ENCODE peak calls at places on chromosomes 3 and 15, in five cellular contexts. O is A549, T is H9, Q is IMR-90, W is MM.1S. J is an unnamed sample.

GRCh38 chr15:101326026-101326315 is 30.9 kb upstream of the SNRPA1 start:
- DNase-seq in Q (no peak), W (no peak), O (no peak), T (no peak), J (no peak)

GRCh38 chr15:98745650-98746374 is 97.5 kb downstream of the IGF1R start:
- DNase-seq in T (no peak), Q (peak), W (no peak), O (no peak), J (no peak)

GRCh38 chr3:42839616-42840015 is 30.4 kb downstream of the ACKR2 start:
- DNase-seq in T (peak), O (peak), W (peak), Q (peak), J (no peak)

GRCh38 chr3:79534732-79535131 is 233.1 kb downstream of the ROBO1 start:
- DNase-seq in Q (no peak), W (peak), O (peak), T (no peak), J (no peak)

GRCh38 chr3:18732474-18732873 is 307.3 kb upstream of the SATB1 start:
- DNase-seq in W (no peak), Q (no peak), T (no peak), O (no peak), J (no peak)

GRCh38 chr3:189041482-189042090 is 130.2 kb upstream of the TPRG1 start:
- DNase-seq in W (peak), Q (peak), O (peak), T (peak), J (no peak)

GRCh38 chr3:150736903-150737832 is 25.8 kb downstream of the SIAH2 start:
- DNase-seq in Q (no peak), W (no peak), T (no peak), O (no peak), J (no peak)

GRCh38 chr3:174431717-174432116 is 427.4 kb upstream of the NAALADL2 start:
- DNase-seq in Q (peak), O (no peak), T (no peak), W (no peak), J (no peak)

GRCh38 chr3:157290761-157291160 is 130.8 kb upstream of the CCNL1 start:
- DNase-seq in W (no peak), T (no peak), O (no peak), Q (peak), J (no peak)

GRCh38 chr15:80818996-80819395 is 39.8 kb downstream of the CEMIP start:
- DNase-seq in W (no peak), O (no peak), Q (no peak), T (no peak), J (no peak)

GRCh38 chr3:128844502-128844901 is 34.9 kb upstream of the ACAD9 start:
- DNase-seq in Q (no peak), T (no peak), W (no peak), O (no peak), J (peak)

GRCh38 chr3:9965200-9965875 is 13.1 kb upstream of the PRRT3 start:
- DNase-seq in T (no peak), W (no peak), O (no peak), Q (no peak), J (no peak)

GRCh38 chr15:100712226-100712625 is 109.8 kb downstream of the ASB7 start:
- DNase-seq in O (no peak), W (no peak), Q (peak), T (no peak), J (no peak)

GRCh38 chr3:149534671-149535394 is 60.3 kb downstream of the TM4SF4 start:
- DNase-seq in W (no peak), Q (peak), O (peak), T (no peak), J (no peak)

GRCh38 chr15:45703670-45704328 is 69.0 kb downstream of the SQOR start:
- DNase-seq in T (peak), Q (no peak), O (no peak), W (no peak), J (no peak)

GRCh38 chr15:52682776-52683175 is 3.6 kb upstream of the ATOSA start:
- DNase-seq in W (peak), T (no peak), O (no peak), Q (no peak), J (no peak)

GRCh38 chr15:93035953-93036810 is 52.8 kb downstream of the RGMA start:
- DNase-seq in O (peak), Q (peak), W (peak), T (peak), J (no peak)

DNA sequence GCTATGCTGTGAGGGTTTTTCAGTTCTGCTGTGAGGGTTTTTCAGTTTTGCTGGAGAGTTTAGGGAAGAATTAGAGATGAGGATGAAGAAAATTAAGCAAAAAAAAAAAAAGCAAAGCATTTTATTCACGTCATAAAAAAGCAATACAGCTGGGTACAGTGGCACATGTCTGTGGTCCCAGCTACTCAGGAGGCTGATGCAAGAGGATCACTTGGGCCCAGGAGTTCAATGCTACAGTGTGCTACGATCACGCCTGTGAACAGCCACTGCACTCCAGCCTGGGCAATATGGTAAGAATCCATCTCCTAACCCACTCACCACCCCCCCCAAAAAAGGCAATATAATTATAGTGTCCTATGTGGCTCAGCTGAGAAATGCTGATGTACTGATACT is 162.7 kb downstream of the MAGI1 start:
- DNase-seq in T (no peak), O (no peak), Q (no peak), W (no peak), J (no peak)
- H3K27ac ChIP-seq in T (no peak), O (no peak), Q (no peak), W (no peak), J (no peak)

GRCh38 chr3:70250451-70250850 is 62.0 kb downstream of the MDFIC2 start:
- DNase-seq in T (no peak), W (no peak), O (no peak), Q (no peak), J (no peak)
- H3K27ac ChIP-seq in T (no peak), W (no peak), O (no peak), Q (no peak), J (no peak)

GRCh38 chr15:67144609-67145306 is 79.4 kb downstream of the SMAD3 start:
- DNase-seq in O (no peak), W (no peak), Q (peak), T (peak), J (no peak)
- H3K27ac ChIP-seq in O (peak), W (no peak), Q (peak), T (peak), J (no peak)

DNA sequence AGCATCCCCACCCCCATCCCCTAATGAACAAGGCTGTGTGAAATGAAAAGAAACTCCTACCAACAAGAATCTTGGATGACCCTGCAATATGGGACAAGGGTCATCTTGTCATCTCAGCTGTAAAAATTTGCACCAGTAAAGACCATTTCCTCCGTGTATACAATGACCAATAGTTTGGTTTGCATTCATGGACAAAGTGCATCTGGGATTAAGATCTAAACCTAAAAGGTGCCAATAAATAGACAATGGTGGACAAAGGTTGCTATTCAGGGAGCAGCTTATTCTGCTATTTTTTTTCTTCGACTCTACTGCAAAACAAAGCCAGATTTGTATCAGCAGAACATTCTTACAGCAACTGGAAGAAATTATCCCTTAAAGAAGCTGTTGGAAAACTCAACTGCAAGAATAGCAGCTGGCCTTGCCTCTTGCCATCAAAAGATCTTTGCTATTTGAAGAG is 8.0 kb downstream of the MGLL start:
- DNase-seq in Q (no peak), O (no peak), T (no peak), W (no peak), J (no peak)
- H3K27ac ChIP-seq in Q (no peak), O (no peak), T (no peak), W (no peak), J (peak)

GRCh38 chr15:74212494-74212893 is 9.9 kb upstream of the STRA6 start:
- DNase-seq in O (no peak), W (peak), T (no peak), Q (no peak), J (no peak)

GRCh38 chr15:74215958-74216357 is 13.4 kb upstream of the STRA6 start:
- DNase-seq in O (no peak), Q (no peak), W (no peak), T (no peak), J (no peak)

GRCh38 chr15:74216949-74217348 is 14.4 kb upstream of the STRA6 start:
- DNase-seq in W (no peak), T (no peak), O (no peak), Q (no peak), J (no peak)

GRCh38 chr15:74213858-74214284 is 11.3 kb upstream of the STRA6 start:
- DNase-seq in Q (no peak), T (peak), O (no peak), W (no peak), J (no peak)

GRCh38 chr15:74214324-74215021 is 11.9 kb upstream of the STRA6 start:
- DNase-seq in Q (no peak), W (no peak), O (no peak), T (no peak), J (no peak)
- H3K27ac ChIP-seq in Q (no peak), W (no peak), O (peak), T (no peak), J (no peak)

DNA sequence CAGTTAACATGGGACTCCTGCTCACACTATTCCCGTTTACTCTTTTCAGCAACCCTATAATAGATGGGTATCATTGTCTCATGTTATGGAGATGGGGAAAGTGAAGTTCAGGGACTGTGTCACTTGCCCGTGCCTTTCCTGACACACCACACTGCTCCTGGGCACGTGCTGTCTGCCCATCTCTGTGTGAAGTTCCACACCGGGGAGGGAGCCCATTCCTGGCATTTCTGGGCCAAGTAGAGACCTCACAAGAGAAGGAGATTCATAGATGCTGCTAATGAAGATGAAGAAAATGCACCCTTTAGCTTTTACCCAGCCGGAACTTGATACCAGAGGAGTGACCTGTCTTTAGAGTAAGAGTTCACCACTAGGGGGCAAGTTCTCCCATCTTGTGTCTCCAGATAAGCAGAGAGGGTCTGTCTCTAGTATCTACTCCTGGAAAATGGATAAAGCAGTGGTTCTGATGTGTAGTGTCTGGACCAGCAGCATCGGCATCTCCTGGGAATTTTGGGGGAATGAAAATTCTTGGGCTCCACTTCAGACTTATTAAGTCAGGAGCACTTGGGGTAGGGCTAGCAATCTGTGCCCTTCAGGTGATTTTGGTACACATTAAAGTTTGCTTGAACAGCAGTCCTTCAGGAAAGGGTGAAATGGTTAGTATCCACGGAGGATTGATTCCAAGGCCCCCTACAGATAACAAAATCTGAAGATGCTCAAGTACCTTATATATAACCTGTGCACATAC is 2.0 kb upstream of the TOPBP1 start:
- DNase-seq in W (peak), Q (peak), T (peak), O (peak), J (no peak)
- H3K27ac ChIP-seq in W (no peak), Q (no peak), T (no peak), O (no peak), J (no peak)

GRCh38 chr3:193796089-193796488 is 203.1 kb downstream of the OPA1 start:
- DNase-seq in O (no peak), Q (no peak), W (no peak), T (no peak), J (no peak)
- H3K27ac ChIP-seq in O (no peak), Q (no peak), W (no peak), T (no peak), J (no peak)